ENCODE peak calls at places on chromosomes 5 and 9, in seven cellular contexts. One of them, this sample, is unnamed.

GRCh38 chr9:591292-591691 is 250.2 kb upstream of the DMRT1 start:
- DNase-seq in GM23338: peak; percentile 7
- DNase-seq in HCT116: no peak
- DNase-seq in PC-3: peak; percentile 29
- DNase-seq in SK-N-SH: no peak
- DNase-seq in neural progenitor cell: no peak
- DNase-seq in GM23248: no peak
- DNase-seq in this sample: no peak

GRCh38 chr5:138544171-138545134 is 1.4 kb upstream of the ETF1 start:
- DNase-seq in GM23338: no peak
- DNase-seq in HCT116: no peak
- DNase-seq in PC-3: peak; percentile 25
- DNase-seq in SK-N-SH: no peak
- DNase-seq in neural progenitor cell: peak; percentile 4
- DNase-seq in GM23248: peak; percentile 80
- DNase-seq in this sample: peak; percentile 23

GRCh38 chr9:98369066-98369425 is 113.6 kb upstream of the TBC1D2 start:
- DNase-seq in GM23338: no peak
- DNase-seq in HCT116: no peak
- DNase-seq in PC-3: no peak
- DNase-seq in SK-N-SH: no peak
- DNase-seq in neural progenitor cell: no peak
- DNase-seq in GM23248: no peak
- DNase-seq in this sample: no peak

GRCh38 chr5:42812620-42813019 is 928 bp upstream of the SELENOP start:
- DNase-seq in GM23338: no peak
- DNase-seq in HCT116: no peak
- DNase-seq in PC-3: no peak
- DNase-seq in SK-N-SH: no peak
- DNase-seq in neural progenitor cell: no peak
- DNase-seq in GM23248: no peak
- DNase-seq in this sample: no peak

GRCh38 chr5:176892663-176893062 is 6.5 kb downstream of the HK3 start:
- DNase-seq in GM23338: no peak
- DNase-seq in HCT116: no peak
- DNase-seq in PC-3: no peak
- DNase-seq in SK-N-SH: peak; percentile 45
- DNase-seq in neural progenitor cell: peak; percentile 0
- DNase-seq in GM23248: no peak
- DNase-seq in this sample: no peak

GRCh38 chr9:27539479-27540441 is 10.1 kb upstream of the MOB3B start:
- DNase-seq in GM23338: no peak
- DNase-seq in HCT116: no peak
- DNase-seq in PC-3: peak; percentile 63
- DNase-seq in SK-N-SH: no peak
- DNase-seq in neural progenitor cell: no peak
- DNase-seq in GM23248: peak; percentile 63
- DNase-seq in this sample: peak; percentile 45

GRCh38 chr9:134346151-134346550 is 19.9 kb downstream of the RXRA start:
- DNase-seq in GM23338: no peak
- DNase-seq in HCT116: no peak
- DNase-seq in PC-3: no peak
- DNase-seq in SK-N-SH: no peak
- DNase-seq in neural progenitor cell: no peak
- DNase-seq in GM23248: peak; percentile 65
- DNase-seq in this sample: no peak

GRCh38 chr9:77830618-77831285 is 182.6 kb upstream of the GNA14 start:
- DNase-seq in GM23338: no peak
- DNase-seq in HCT116: no peak
- DNase-seq in PC-3: no peak
- DNase-seq in SK-N-SH: no peak
- DNase-seq in neural progenitor cell: no peak
- DNase-seq in GM23248: peak; percentile 40
- DNase-seq in this sample: no peak

GRCh38 chr9:35689601-35690446 is at the start of gene TPM2:
- DNase-seq in GM23338: peak; percentile 86
- DNase-seq in HCT116: peak; percentile 33
- DNase-seq in PC-3: no peak
- DNase-seq in SK-N-SH: peak; percentile 73
- DNase-seq in neural progenitor cell: peak; percentile 78
- DNase-seq in GM23248: peak; percentile 90
- DNase-seq in this sample: peak; percentile 60

GRCh38 chr9:129032541-129033159 is 3.8 kb upstream of the MIGA2 start:
- DNase-seq in GM23338: no peak
- DNase-seq in HCT116: no peak
- DNase-seq in PC-3: no peak
- DNase-seq in SK-N-SH: no peak
- DNase-seq in neural progenitor cell: no peak
- DNase-seq in GM23248: no peak
- DNase-seq in this sample: no peak

GRCh38 chr5:177086918-177087706 is 397 bp downstream of the FGFR4 start:
- DNase-seq in GM23338: peak; percentile 83
- DNase-seq in HCT116: peak; percentile 61
- DNase-seq in PC-3: peak; percentile 77
- DNase-seq in SK-N-SH: peak; percentile 88
- DNase-seq in neural progenitor cell: peak; percentile 84
- DNase-seq in GM23248: peak; percentile 32
- DNase-seq in this sample: peak; percentile 95

GRCh38 chr9:7174884-7175283 is 417.1 kb downstream of the KDM4C start:
- DNase-seq in GM23338: peak; percentile 46
- DNase-seq in HCT116: no peak
- DNase-seq in PC-3: peak; percentile 8
- DNase-seq in SK-N-SH: peak; percentile 13
- DNase-seq in neural progenitor cell: no peak
- DNase-seq in GM23248: no peak
- DNase-seq in this sample: no peak

GRCh38 chr9:7173139-7173538 is 415.4 kb downstream of the KDM4C start:
- DNase-seq in GM23338: no peak
- DNase-seq in HCT116: no peak
- DNase-seq in PC-3: no peak
- DNase-seq in SK-N-SH: no peak
- DNase-seq in neural progenitor cell: no peak
- DNase-seq in GM23248: peak; percentile 4
- DNase-seq in this sample: no peak

GRCh38 chr9:7174301-7174700 is 416.5 kb downstream of the KDM4C start:
- DNase-seq in GM23338: no peak
- DNase-seq in HCT116: no peak
- DNase-seq in PC-3: no peak
- DNase-seq in SK-N-SH: no peak
- DNase-seq in neural progenitor cell: no peak
- DNase-seq in GM23248: no peak
- DNase-seq in this sample: no peak

GRCh38 chr9:7171461-7171860 is 413.7 kb downstream of the KDM4C start:
- DNase-seq in GM23338: peak; percentile 42
- DNase-seq in HCT116: no peak
- DNase-seq in PC-3: no peak
- DNase-seq in SK-N-SH: no peak
- DNase-seq in neural progenitor cell: no peak
- DNase-seq in GM23248: no peak
- DNase-seq in this sample: no peak

DNA sequence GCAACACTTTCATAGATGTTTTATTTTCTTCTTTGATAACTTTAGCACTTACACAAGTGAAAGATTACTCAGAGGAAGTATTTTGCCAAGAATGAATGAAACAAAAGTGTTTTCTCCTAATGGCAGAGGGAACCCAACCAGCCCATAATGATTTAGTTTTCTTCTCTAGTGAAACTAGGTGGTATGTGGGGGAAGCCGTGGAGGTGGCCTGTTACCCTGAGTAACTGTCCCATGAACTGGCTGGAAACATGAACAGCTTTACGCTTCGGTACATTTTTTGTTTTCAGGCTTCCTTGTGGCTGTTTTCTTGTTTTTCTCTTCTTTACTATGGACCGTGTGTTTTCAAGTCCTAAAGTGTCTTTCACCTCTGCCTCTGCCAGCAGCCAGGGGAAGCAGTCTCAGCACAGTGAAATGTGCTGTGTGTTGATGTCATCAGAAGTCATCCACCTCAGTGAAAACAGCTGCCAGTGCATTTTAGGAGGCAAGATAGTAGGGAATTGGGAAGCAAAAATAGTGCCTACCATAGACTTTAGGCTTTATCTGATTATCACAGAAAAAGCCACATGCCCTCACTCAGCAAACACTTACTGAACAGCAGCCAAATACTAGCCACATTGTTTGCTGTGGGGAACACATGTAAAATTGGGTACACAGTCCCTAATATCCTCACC is 414.8 kb downstream of the KDM4C start:
- DNase-seq in GM23338: no peak
- DNase-seq in HCT116: no peak
- DNase-seq in PC-3: no peak
- DNase-seq in SK-N-SH: peak; percentile 35
- DNase-seq in neural progenitor cell: no peak
- DNase-seq in GM23248: peak; percentile 71
- DNase-seq in this sample: no peak
- TF ChIP-seq EZH2phosphoT487 in GM23338: no peak
- TF ChIP-seq EZH2phosphoT487 in HCT116: no peak
- TF ChIP-seq EZH2phosphoT487 in PC-3: no peak
- TF ChIP-seq EZH2phosphoT487 in SK-N-SH: no peak
- TF ChIP-seq EZH2phosphoT487 in neural progenitor cell: no peak
- TF ChIP-seq EZH2phosphoT487 in GM23248: no peak
- TF ChIP-seq EZH2phosphoT487 in this sample: no peak

GRCh38 chr5:56680731-56681130 is 134.6 kb upstream of the MAP3K1 start:
- DNase-seq in GM23338: no peak
- DNase-seq in HCT116: no peak
- DNase-seq in PC-3: no peak
- DNase-seq in SK-N-SH: no peak
- DNase-seq in neural progenitor cell: no peak
- DNase-seq in GM23248: no peak
- DNase-seq in this sample: no peak

GRCh38 chr5:56683733-56684132 is 131.6 kb upstream of the MAP3K1 start:
- DNase-seq in GM23338: no peak
- DNase-seq in HCT116: no peak
- DNase-seq in PC-3: no peak
- DNase-seq in SK-N-SH: no peak
- DNase-seq in neural progenitor cell: no peak
- DNase-seq in GM23248: no peak
- DNase-seq in this sample: no peak

GRCh38 chr5:56683281-56683680 is 132.1 kb upstream of the MAP3K1 start:
- DNase-seq in GM23338: no peak
- DNase-seq in HCT116: no peak
- DNase-seq in PC-3: no peak
- DNase-seq in SK-N-SH: no peak
- DNase-seq in neural progenitor cell: no peak
- DNase-seq in GM23248: no peak
- DNase-seq in this sample: no peak

GRCh38 chr5:56684159-56684558 is 131.2 kb upstream of the MAP3K1 start:
- DNase-seq in GM23338: no peak
- DNase-seq in HCT116: no peak
- DNase-seq in PC-3: no peak
- DNase-seq in SK-N-SH: no peak
- DNase-seq in neural progenitor cell: no peak
- DNase-seq in GM23248: no peak
- DNase-seq in this sample: no peak

DNA sequence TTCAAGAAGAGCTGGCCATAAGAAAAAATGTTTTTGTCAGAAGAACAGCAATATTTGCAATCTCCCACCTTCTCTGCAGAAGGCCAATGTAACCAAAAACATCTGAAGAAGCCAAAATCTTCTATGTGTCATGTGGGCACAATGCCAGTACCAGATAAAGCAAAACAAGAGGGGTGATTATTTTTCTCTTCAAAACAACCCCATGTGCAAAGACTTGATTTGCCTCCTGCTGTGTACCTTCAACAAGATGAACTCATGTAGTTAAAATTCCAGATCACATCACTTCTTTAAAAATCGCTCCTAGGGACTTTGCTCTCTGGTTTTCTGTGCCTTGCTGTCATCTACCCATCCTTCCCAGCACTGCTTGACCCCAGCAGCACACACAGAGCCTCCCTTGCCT is 134.0 kb upstream of the MAP3K1 start:
- DNase-seq in GM23338: no peak
- DNase-seq in HCT116: no peak
- DNase-seq in PC-3: no peak
- DNase-seq in SK-N-SH: no peak
- DNase-seq in neural progenitor cell: no peak
- DNase-seq in GM23248: peak; percentile 46
- DNase-seq in this sample: no peak
- TF ChIP-seq EZH2phosphoT487 in GM23338: no peak
- TF ChIP-seq EZH2phosphoT487 in HCT116: no peak
- TF ChIP-seq EZH2phosphoT487 in PC-3: no peak
- TF ChIP-seq EZH2phosphoT487 in SK-N-SH: no peak
- TF ChIP-seq EZH2phosphoT487 in neural progenitor cell: no peak
- TF ChIP-seq EZH2phosphoT487 in GM23248: no peak
- TF ChIP-seq EZH2phosphoT487 in this sample: no peak

GRCh38 chr9:36902063-36902735 is 131.9 kb downstream of the PAX5 start:
- DNase-seq in GM23338: no peak
- DNase-seq in HCT116: no peak
- DNase-seq in PC-3: no peak
- DNase-seq in SK-N-SH: no peak
- DNase-seq in neural progenitor cell: no peak
- DNase-seq in GM23248: no peak
- DNase-seq in this sample: no peak
- TF ChIP-seq EZH2phosphoT487 in GM23338: no peak
- TF ChIP-seq EZH2phosphoT487 in HCT116: no peak
- TF ChIP-seq EZH2phosphoT487 in PC-3: no peak
- TF ChIP-seq EZH2phosphoT487 in SK-N-SH: no peak
- TF ChIP-seq EZH2phosphoT487 in neural progenitor cell: no peak
- TF ChIP-seq EZH2phosphoT487 in GM23248: no peak
- TF ChIP-seq EZH2phosphoT487 in this sample: no peak

GRCh38 chr9:3997492-3997891 is 302.4 kb downstream of the GLIS3 start:
- DNase-seq in GM23338: no peak
- DNase-seq in HCT116: no peak
- DNase-seq in PC-3: no peak
- DNase-seq in SK-N-SH: no peak
- DNase-seq in neural progenitor cell: no peak
- DNase-seq in GM23248: no peak
- DNase-seq in this sample: no peak

GRCh38 chr9:3993783-3994182 is 306.1 kb downstream of the GLIS3 start:
- DNase-seq in GM23338: no peak
- DNase-seq in HCT116: no peak
- DNase-seq in PC-3: no peak
- DNase-seq in SK-N-SH: no peak
- DNase-seq in neural progenitor cell: no peak
- DNase-seq in GM23248: no peak
- DNase-seq in this sample: no peak

GRCh38 chr9:3992222-3992621 is 307.6 kb downstream of the GLIS3 start:
- DNase-seq in GM23338: no peak
- DNase-seq in HCT116: no peak
- DNase-seq in PC-3: no peak
- DNase-seq in SK-N-SH: no peak
- DNase-seq in neural progenitor cell: no peak
- DNase-seq in GM23248: no peak
- DNase-seq in this sample: no peak

GRCh38 chr9:3989915-3990314 is 310.0 kb downstream of the GLIS3 start:
- DNase-seq in GM23338: no peak
- DNase-seq in HCT116: no peak
- DNase-seq in PC-3: no peak
- DNase-seq in SK-N-SH: no peak
- DNase-seq in neural progenitor cell: no peak
- DNase-seq in GM23248: no peak
- DNase-seq in this sample: no peak

DNA sequence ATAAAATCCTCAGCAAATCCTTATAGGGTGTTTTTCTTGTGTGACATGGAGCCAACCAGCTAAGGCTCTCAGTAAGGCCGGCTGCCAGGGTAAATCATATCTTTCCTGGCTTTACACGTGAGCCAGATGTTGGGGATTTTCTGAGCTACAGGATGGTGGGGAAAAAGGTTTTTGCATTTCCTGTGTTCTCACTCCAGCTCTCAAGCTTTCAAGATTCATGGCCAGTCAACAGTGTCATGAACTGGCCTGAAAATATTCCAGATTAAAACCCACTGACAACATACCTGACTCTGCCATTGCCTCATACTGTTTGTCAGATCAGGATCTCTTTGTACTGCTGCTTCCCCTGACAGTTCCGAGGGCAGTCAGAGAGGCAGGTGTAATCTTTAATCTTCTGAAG is 306.9 kb downstream of the GLIS3 start:
- DNase-seq in GM23338: no peak
- DNase-seq in HCT116: no peak
- DNase-seq in PC-3: no peak
- DNase-seq in SK-N-SH: no peak
- DNase-seq in neural progenitor cell: no peak
- DNase-seq in GM23248: peak; percentile 26
- DNase-seq in this sample: peak; percentile 21
- TF ChIP-seq EZH2phosphoT487 in GM23338: no peak
- TF ChIP-seq EZH2phosphoT487 in HCT116: no peak
- TF ChIP-seq EZH2phosphoT487 in PC-3: no peak
- TF ChIP-seq EZH2phosphoT487 in SK-N-SH: no peak
- TF ChIP-seq EZH2phosphoT487 in neural progenitor cell: no peak
- TF ChIP-seq EZH2phosphoT487 in GM23248: no peak
- TF ChIP-seq EZH2phosphoT487 in this sample: no peak